ENCODE peak calls at places on chromosomes 2 and 18, in ten cellular contexts. One of them, this sample, is unnamed.

GRCh38 chr2:903223-903900 is 47.3 kb upstream of the SNTG2 start:
- DNase-seq in germinal center: no peak
- DNase-seq in GM12892: no peak
- DNase-seq in cardiac fibroblast: no peak
- DNase-seq in activated CD8-positive, alpha-beta memory T cell treated with anti-CD3 and anti-CD28 coated beads, Interleukin-2, amount 50 U/mL, for 48 hours: peak
- DNase-seq in memory B cell: no peak
- DNase-seq in chondrocyte: no peak
- DNase-seq in fibroblast of pulmonary artery: no peak
- DNase-seq in GM04503: no peak
- DNase-seq in A549: no peak
- DNase-seq in this sample: no peak

GRCh38 chr2:27350106-27350693 is 6.4 kb downstream of the GTF3C2 start:
- DNase-seq in memory B cell: no peak
- DNase-seq in GM04503: no peak
- DNase-seq in germinal center: peak
- DNase-seq in cardiac fibroblast: no peak
- DNase-seq in A549: no peak
- DNase-seq in chondrocyte: no peak
- DNase-seq in fibroblast of pulmonary artery: no peak
- DNase-seq in GM12892: no peak
- DNase-seq in activated CD8-positive, alpha-beta memory T cell treated with anti-CD3 and anti-CD28 coated beads, Interleukin-2, amount 50 U/mL, for 48 hours: no peak
- DNase-seq in this sample: no peak

GRCh38 chr2:173884403-173884802 is 80.8 kb downstream of the SP3 start:
- DNase-seq in A549: peak
- DNase-seq in GM12892: no peak
- DNase-seq in cardiac fibroblast: peak
- DNase-seq in fibroblast of pulmonary artery: peak
- DNase-seq in chondrocyte: no peak
- DNase-seq in GM04503: no peak
- DNase-seq in activated CD8-positive, alpha-beta memory T cell treated with anti-CD3 and anti-CD28 coated beads, Interleukin-2, amount 50 U/mL, for 48 hours: no peak
- DNase-seq in germinal center: no peak
- DNase-seq in memory B cell: no peak
- DNase-seq in this sample: peak

GRCh38 chr2:75053484-75054112 is 95.2 kb downstream of the POLE4 start:
- DNase-seq in GM04503: no peak
- DNase-seq in fibroblast of pulmonary artery: peak
- DNase-seq in germinal center: peak
- DNase-seq in A549: peak
- DNase-seq in chondrocyte: no peak
- DNase-seq in cardiac fibroblast: peak
- DNase-seq in activated CD8-positive, alpha-beta memory T cell treated with anti-CD3 and anti-CD28 coated beads, Interleukin-2, amount 50 U/mL, for 48 hours: no peak
- DNase-seq in GM12892: peak
- DNase-seq in memory B cell: no peak
- DNase-seq in this sample: peak

GRCh38 chr2:167581961-167582574 is 665.3 kb downstream of the STK39 start:
- DNase-seq in activated CD8-positive, alpha-beta memory T cell treated with anti-CD3 and anti-CD28 coated beads, Interleukin-2, amount 50 U/mL, for 48 hours: no peak
- DNase-seq in germinal center: no peak
- DNase-seq in GM12892: no peak
- DNase-seq in cardiac fibroblast: peak
- DNase-seq in memory B cell: no peak
- DNase-seq in GM04503: no peak
- DNase-seq in chondrocyte: no peak
- DNase-seq in A549: no peak
- DNase-seq in fibroblast of pulmonary artery: no peak
- DNase-seq in this sample: peak

GRCh38 chr18:59835656-59836379 is 64.0 kb upstream of the PMAIP1 start:
- DNase-seq in A549: no peak
- DNase-seq in cardiac fibroblast: peak
- DNase-seq in chondrocyte: no peak
- DNase-seq in germinal center: peak
- DNase-seq in GM04503: no peak
- DNase-seq in memory B cell: no peak
- DNase-seq in GM12892: no peak
- DNase-seq in fibroblast of pulmonary artery: no peak
- DNase-seq in activated CD8-positive, alpha-beta memory T cell treated with anti-CD3 and anti-CD28 coated beads, Interleukin-2, amount 50 U/mL, for 48 hours: peak
- DNase-seq in this sample: peak

GRCh38 chr2:46548103-46548486 is 68.7 kb downstream of the TMEM247 start:
- DNase-seq in GM12892: no peak
- DNase-seq in activated CD8-positive, alpha-beta memory T cell treated with anti-CD3 and anti-CD28 coated beads, Interleukin-2, amount 50 U/mL, for 48 hours: no peak
- DNase-seq in memory B cell: peak
- DNase-seq in germinal center: no peak
- DNase-seq in cardiac fibroblast: no peak
- DNase-seq in GM04503: no peak
- DNase-seq in chondrocyte: no peak
- DNase-seq in fibroblast of pulmonary artery: no peak
- DNase-seq in A549: no peak
- DNase-seq in this sample: no peak

GRCh38 chr2:172096661-172097547 is 5.8 kb downstream of the DLX2 start:
- DNase-seq in fibroblast of pulmonary artery: peak
- DNase-seq in cardiac fibroblast: peak
- DNase-seq in germinal center: no peak
- DNase-seq in GM12892: no peak
- DNase-seq in memory B cell: peak
- DNase-seq in chondrocyte: no peak
- DNase-seq in activated CD8-positive, alpha-beta memory T cell treated with anti-CD3 and anti-CD28 coated beads, Interleukin-2, amount 50 U/mL, for 48 hours: peak
- DNase-seq in A549: no peak
- DNase-seq in GM04503: peak
- DNase-seq in this sample: peak

GRCh38 chr2:109349555-109350430 is 220.8 kb downstream of the SH3RF3 start:
- DNase-seq in GM04503: no peak
- DNase-seq in fibroblast of pulmonary artery: no peak
- DNase-seq in germinal center: no peak
- DNase-seq in A549: no peak
- DNase-seq in cardiac fibroblast: no peak
- DNase-seq in chondrocyte: no peak
- DNase-seq in GM12892: no peak
- DNase-seq in memory B cell: no peak
- DNase-seq in activated CD8-positive, alpha-beta memory T cell treated with anti-CD3 and anti-CD28 coated beads, Interleukin-2, amount 50 U/mL, for 48 hours: peak
- DNase-seq in this sample: no peak

GRCh38 chr2:10439185-10439879 is 8.8 kb downstream of the ODC1 start:
- DNase-seq in fibroblast of pulmonary artery: no peak
- DNase-seq in A549: no peak
- DNase-seq in cardiac fibroblast: no peak
- DNase-seq in memory B cell: no peak
- DNase-seq in GM04503: no peak
- DNase-seq in activated CD8-positive, alpha-beta memory T cell treated with anti-CD3 and anti-CD28 coated beads, Interleukin-2, amount 50 U/mL, for 48 hours: no peak
- DNase-seq in germinal center: no peak
- DNase-seq in chondrocyte: no peak
- DNase-seq in GM12892: no peak
- DNase-seq in this sample: no peak

GRCh38 chr18:41486581-41486980 is 468.5 kb upstream of the PIK3C3 start:
- DNase-seq in germinal center: no peak
- DNase-seq in cardiac fibroblast: no peak
- DNase-seq in memory B cell: no peak
- DNase-seq in GM12892: no peak
- DNase-seq in chondrocyte: no peak
- DNase-seq in fibroblast of pulmonary artery: no peak
- DNase-seq in activated CD8-positive, alpha-beta memory T cell treated with anti-CD3 and anti-CD28 coated beads, Interleukin-2, amount 50 U/mL, for 48 hours: no peak
- DNase-seq in GM04503: no peak
- DNase-seq in A549: no peak
- DNase-seq in this sample: peak

GRCh38 chr2:237073552-237073951 is 12.1 kb upstream of the COPS8 start:
- DNase-seq in cardiac fibroblast: peak
- DNase-seq in GM04503: peak
- DNase-seq in chondrocyte: no peak
- DNase-seq in GM12892: no peak
- DNase-seq in A549: no peak
- DNase-seq in activated CD8-positive, alpha-beta memory T cell treated with anti-CD3 and anti-CD28 coated beads, Interleukin-2, amount 50 U/mL, for 48 hours: no peak
- DNase-seq in fibroblast of pulmonary artery: peak
- DNase-seq in memory B cell: no peak
- DNase-seq in germinal center: no peak
- DNase-seq in this sample: peak

GRCh38 chr2:216151313-216152030 is 42.3 kb downstream of the XRCC5 start:
- DNase-seq in activated CD8-positive, alpha-beta memory T cell treated with anti-CD3 and anti-CD28 coated beads, Interleukin-2, amount 50 U/mL, for 48 hours: no peak
- DNase-seq in cardiac fibroblast: peak
- DNase-seq in GM12892: no peak
- DNase-seq in A549: no peak
- DNase-seq in GM04503: no peak
- DNase-seq in memory B cell: no peak
- DNase-seq in fibroblast of pulmonary artery: peak
- DNase-seq in germinal center: no peak
- DNase-seq in chondrocyte: no peak
- DNase-seq in this sample: no peak

GRCh38 chr2:99682280-99683060 is 192.7 kb upstream of the REV1 start:
- DNase-seq in memory B cell: no peak
- DNase-seq in GM04503: no peak
- DNase-seq in chondrocyte: no peak
- DNase-seq in cardiac fibroblast: peak
- DNase-seq in fibroblast of pulmonary artery: no peak
- DNase-seq in germinal center: no peak
- DNase-seq in GM12892: no peak
- DNase-seq in activated CD8-positive, alpha-beta memory T cell treated with anti-CD3 and anti-CD28 coated beads, Interleukin-2, amount 50 U/mL, for 48 hours: no peak
- DNase-seq in A549: no peak
- DNase-seq in this sample: peak

GRCh38 chr2:152594022-152594712 is 123.1 kb downstream of the PRPF40A start:
- DNase-seq in chondrocyte: no peak
- DNase-seq in GM12892: no peak
- DNase-seq in cardiac fibroblast: no peak
- DNase-seq in activated CD8-positive, alpha-beta memory T cell treated with anti-CD3 and anti-CD28 coated beads, Interleukin-2, amount 50 U/mL, for 48 hours: no peak
- DNase-seq in fibroblast of pulmonary artery: no peak
- DNase-seq in germinal center: peak
- DNase-seq in memory B cell: no peak
- DNase-seq in GM04503: no peak
- DNase-seq in A549: no peak
- DNase-seq in this sample: no peak

GRCh38 chr18:24811963-24812681 is 351.7 kb downstream of the HRH4 start:
- DNase-seq in cardiac fibroblast: no peak
- DNase-seq in GM12892: no peak
- DNase-seq in GM04503: no peak
- DNase-seq in germinal center: no peak
- DNase-seq in A549: no peak
- DNase-seq in memory B cell: no peak
- DNase-seq in fibroblast of pulmonary artery: no peak
- DNase-seq in chondrocyte: no peak
- DNase-seq in activated CD8-positive, alpha-beta memory T cell treated with anti-CD3 and anti-CD28 coated beads, Interleukin-2, amount 50 U/mL, for 48 hours: no peak
- DNase-seq in this sample: no peak